ENCODE peak calls at places on chromosome 6, in four cellular contexts. W, A, G and M are unnamed samples.
A peak's percentile ranks its signal among the peaks of the same experiment; 100 is the strongest.

GRCh38 chr6:48628316-48628715 is 517.3 kb upstream of the PTCHD4 start:
- DNase-seq in W (no peak), A (no peak), G (no peak), M (no peak)

GRCh38 chr6:166440106-166440505 is 57.4 kb upstream of the MPC1 start:
- DNase-seq in W (no peak), G (no peak), A (no peak), M (no peak)

GRCh38 chr6:118709859-118710350 is 58.5 kb upstream of the CEP85L start:
- DNase-seq in A (peak; percentile 86), G (no peak), W (peak; percentile 84), M (peak; percentile 6)

GRCh38 chr6:134750669-134751068 is 199.2 kb downstream of the ALDH8A1 start:
- DNase-seq in W (no peak), G (no peak), A (peak; percentile 48), M (no peak)

GRCh38 chr6:69578366-69578890 is 218.4 kb downstream of the LMBRD1 start:
- DNase-seq in A (no peak), W (no peak), G (no peak), M (no peak)

GRCh38 chr6:160135922-160136655 is 14.5 kb downstream of the SLC22A1 start:
- DNase-seq in G (no peak), W (no peak), A (no peak), M (no peak)

GRCh38 chr6:118252474-118252873 is 295.6 kb upstream of the PLN start:
- DNase-seq in A (no peak), W (no peak), G (no peak), M (no peak)

GRCh38 chr6:50924758-50925157 is 106.1 kb downstream of the TFAP2B start:
- DNase-seq in A (no peak), G (no peak), W (no peak), M (no peak)

GRCh38 chr6:10722820-10723651 is at the start of gene TMEM14C:
- DNase-seq in W (peak; percentile 95), A (peak; percentile 99), G (peak; percentile 99), M (peak; percentile 100)
- TF ChIP-seq POLR2A in W (peak; percentile 83), A (peak; percentile 89), G (no peak), M (peak; percentile 92)

DNA sequence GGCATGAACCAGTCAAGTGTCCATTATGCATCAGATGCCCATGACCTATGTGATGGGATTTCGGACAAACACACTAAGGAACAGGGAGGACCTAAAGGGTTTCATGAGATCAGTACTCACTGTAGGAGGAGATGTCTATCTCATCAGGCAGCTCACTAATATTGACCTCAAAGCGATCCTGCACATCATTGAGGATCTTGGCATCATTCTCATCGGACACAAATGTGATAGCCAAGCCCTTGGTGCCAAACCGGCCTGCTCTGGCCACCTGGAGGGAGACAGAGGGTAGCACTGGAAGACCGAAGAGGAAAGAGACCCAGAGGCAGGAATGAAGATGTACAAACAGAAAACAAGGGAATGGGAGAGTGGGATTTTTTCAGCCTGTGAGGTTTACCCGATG is 1.9 kb downstream of the MCCD1 start:
- DNase-seq in W (no peak), A (no peak), G (no peak), M (no peak)
- TF ChIP-seq POLR2A in W (no peak), A (no peak), G (no peak), M (no peak)

DNA sequence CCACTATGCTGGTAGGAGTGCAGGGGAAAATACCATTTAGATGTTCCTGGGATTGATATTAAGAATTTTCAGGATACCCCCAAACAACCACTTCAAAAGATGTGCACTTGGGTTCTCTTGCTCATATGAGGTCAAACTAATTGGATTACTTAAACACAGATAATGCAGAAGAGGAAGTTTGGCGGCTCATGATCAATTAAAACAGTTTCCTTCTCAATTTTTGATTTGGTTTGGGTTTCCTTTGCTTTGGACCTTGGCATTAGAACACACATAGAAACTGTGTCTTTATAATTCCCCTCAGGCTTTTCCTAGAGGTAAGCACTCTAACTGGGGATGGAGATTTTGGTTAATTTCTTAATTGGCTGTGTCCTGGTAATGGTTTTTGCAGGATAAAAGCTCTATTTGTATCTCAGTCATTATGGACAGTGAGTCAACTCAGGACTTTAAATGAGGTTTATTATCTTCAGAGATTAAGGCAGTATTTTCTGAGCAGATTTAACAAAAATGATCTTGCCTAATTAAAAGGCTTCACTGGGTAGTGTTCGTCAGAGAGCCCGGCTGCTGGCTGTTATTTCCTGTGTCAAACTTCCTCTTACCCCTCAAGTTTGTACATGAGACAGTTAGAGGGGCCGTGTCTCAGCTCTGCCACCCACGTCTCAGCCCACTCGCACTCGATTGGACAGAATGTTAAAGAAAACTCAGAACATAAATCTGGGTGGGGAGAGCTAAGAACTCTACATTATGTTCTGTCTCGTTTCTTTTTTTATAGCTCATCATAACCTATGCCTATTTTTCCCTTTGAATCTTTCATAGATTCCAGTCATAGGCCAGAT is 50.3 kb upstream of the PREP start:
- DNase-seq in A (no peak), G (no peak), W (peak; percentile 37), M (peak; percentile 14)
- TF ChIP-seq POLR2A in A (no peak), G (no peak), W (no peak), M (no peak)

GRCh38 chr6:85643530-85644373 is 1.1 kb upstream of the SYNCRIP start:
- DNase-seq in G (peak; percentile 90), W (peak; percentile 78), A (peak; percentile 93), M (peak; percentile 99)
- TF ChIP-seq POLR2A in G (peak; percentile 71), W (peak; percentile 81), A (peak; percentile 90), M (peak; percentile 59)

DNA sequence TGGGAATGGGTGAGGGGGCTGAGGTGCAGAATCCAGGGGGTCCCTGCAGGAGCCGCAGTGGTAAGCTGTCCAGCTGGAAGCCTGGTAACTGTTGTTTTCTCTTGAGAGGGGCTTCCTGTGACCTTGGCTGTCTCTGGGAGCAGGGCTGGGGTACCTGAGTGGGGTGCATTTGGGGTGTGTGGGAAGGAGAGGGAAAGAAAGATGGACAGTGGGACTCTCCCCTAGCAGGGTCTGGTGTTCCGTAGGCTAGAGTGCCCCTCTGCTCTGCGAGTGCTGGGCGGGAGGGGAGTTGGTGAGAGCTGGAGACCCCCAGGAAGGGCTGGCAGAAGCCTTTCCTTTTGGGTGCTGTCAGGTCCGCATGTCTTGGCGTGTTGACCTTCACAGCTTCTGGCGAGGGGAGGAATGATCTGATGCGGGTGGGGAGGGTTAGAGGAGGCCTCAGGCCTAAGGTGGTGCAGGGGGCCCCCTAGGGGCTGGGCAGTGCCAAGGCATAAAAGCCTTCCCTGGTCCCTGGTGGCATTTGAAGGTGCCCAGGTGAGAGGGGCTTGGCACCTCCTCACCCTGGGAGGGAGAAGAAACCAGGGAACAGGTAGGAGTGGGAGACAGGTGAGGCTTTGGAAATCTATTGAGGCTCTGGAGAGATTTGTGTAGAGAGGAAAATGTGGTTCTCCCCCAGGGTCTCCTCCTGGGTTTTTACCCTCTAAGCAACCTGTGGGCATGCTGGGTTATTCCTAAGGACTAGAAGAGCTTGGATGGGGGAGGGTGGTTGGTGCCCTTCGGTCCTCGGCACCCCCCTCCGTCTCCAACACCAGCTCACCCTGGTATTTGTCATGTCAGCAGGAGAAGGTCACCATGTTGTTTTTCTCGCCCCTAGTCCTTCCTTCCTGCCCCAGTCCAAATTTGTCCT is 3.3 kb downstream of the VEGFA start:
- DNase-seq in W (peak; percentile 29), A (peak; percentile 57), G (no peak), M (peak; percentile 68)
- TF ChIP-seq POLR2A in W (peak; percentile 35), A (peak; percentile 54), G (no peak), M (peak; percentile 42)

GRCh38 chr6:121335111-121336008 is 1.1 kb upstream of the TBC1D32 start:
- DNase-seq in G (no peak), W (no peak), A (no peak), M (no peak)

GRCh38 chr6:121339639-121340226 is 5.5 kb upstream of the TBC1D32 start:
- DNase-seq in A (no peak), W (no peak), G (no peak), M (no peak)

GRCh38 chr6:121333196-121333595 is 1.1 kb downstream of the TBC1D32 start:
- DNase-seq in W (no peak), A (no peak), G (no peak), M (no peak)

DNA sequence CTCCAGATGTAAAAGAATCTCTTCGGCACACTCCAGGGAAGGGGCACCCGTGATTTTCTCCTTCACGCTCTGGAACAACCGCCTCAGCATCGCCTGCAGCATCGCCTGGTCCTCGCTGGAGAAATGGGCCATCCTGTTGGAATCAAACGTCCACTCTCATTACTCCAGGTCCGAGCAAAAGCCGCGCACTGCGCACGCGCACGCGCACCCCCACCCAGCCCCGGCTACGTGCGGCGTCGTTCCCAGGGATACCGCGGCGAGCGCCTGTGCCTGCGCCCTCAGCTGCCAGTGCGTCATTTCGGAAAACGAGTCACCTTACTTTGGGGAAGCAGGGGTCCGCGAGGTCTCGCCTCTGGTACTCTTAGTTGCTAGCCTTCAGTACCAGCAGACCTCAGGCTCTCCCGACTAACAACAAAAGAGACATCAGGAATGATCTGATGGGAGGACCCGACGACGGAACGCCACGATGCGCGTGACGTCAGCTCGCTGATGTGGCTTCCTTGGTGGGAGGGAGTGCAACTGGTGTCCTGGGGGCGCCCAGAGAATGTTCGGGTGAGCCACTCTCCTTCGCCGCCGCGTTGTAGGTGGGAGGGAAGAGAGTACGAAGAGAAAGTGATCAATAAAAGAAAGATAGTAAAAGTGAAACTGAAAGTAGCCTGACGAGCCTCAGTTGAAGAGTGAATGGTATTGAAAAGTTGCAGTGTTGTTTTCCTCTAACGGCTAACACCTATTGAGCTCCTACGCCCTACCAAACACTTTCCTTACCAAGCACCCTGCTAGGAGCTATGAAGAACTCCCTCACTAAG is at the start of gene TBC1D32:
- DNase-seq in A (peak; percentile 88), W (peak; percentile 80), G (peak; percentile 96), M (peak; percentile 92)
- TF ChIP-seq POLR2A in A (peak; percentile 88), W (peak; percentile 33), G (peak; percentile 64), M (peak; percentile 79)

DNA sequence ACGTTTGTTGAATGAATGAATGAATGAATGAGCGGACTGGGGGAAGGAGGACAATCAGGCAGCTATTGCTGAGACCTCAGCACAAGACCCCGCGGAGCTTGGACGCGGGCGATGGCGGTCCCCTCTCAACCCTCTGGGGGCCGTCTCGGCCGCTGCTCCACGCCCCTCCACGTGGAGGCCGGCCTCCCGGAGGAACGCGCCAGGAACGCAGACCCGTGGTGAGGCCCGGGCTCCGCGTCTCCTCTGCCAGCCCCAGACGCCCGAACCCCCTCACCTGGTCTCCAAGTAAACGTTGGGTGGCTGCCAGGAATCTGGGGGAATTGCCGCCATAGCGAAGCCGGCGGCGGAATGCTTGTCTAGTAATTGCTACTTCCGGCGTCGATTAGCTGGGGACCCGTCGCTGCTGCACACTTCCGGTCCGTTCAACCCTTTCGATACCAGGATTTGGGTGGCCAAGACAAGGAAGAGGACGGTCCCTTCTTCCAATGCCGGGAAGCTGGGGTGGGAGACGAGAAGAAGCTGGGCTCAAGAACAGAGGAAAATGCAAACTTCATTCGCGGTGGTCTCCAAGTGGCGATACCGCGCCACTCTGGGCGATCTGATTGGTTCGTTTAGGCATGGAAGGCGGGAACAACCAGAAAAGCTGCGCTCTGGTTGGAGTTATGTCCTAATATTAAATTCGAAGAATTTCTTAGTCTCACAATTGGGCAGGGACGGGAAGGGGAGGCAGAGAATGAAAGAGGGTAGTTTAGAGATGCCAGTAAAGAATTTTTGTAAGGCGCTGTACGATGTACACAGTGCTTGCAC is at the start of gene PPIL1:
- DNase-seq in A (peak; percentile 90), G (peak; percentile 90), W (peak; percentile 78), M (peak; percentile 81)
- TF ChIP-seq POLR2A in A (peak; percentile 53), G (peak; percentile 10), W (no peak), M (no peak)

DNA sequence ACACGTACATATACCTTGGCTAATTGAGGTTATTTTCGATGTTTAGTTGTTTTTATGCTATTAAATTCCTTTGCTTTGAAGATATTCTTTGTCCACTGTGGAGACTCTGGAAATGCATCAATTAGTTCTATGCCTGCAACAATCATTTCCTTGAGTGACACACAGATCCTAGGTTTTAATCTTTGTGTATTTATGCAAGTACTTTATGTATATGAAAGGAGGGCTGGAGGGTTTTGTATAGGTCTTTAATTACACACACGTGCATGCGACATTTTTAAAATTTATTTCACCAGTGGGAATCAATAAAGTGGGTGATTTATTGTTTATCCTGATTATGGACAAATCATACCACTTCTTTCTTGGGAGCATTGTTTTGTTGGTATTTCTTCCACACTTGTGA is 57.3 kb downstream of the ZFAND3 start:
- DNase-seq in W (no peak), A (no peak), G (no peak), M (no peak)
- TF ChIP-seq POLR2A in W (no peak), A (no peak), G (no peak), M (no peak)